ENCODE peak calls at places on chromosome 2, in five cellular contexts. One of them, this sample, is unnamed.

GRCh38 chr2:190578158-190579057 is 43.9 kb upstream of the NEMP2 start:
- DNase-seq in psoas muscle: no peak
- DNase-seq in globus pallidus: no peak
- DNase-seq in stimulated activated CD4-positive, alpha-beta T cell treated with anti-CD3 and anti-CD28 coated beads, TNF-alpha, amount 100 ng/mL, for 4 hours: peak
- DNase-seq in MM.1S: no peak
- DNase-seq in this sample: no peak

GRCh38 chr2:144524190-144524957 is 4.5 kb upstream of the ZEB2 start:
- DNase-seq in MM.1S: no peak
- DNase-seq in stimulated activated CD4-positive, alpha-beta T cell treated with anti-CD3 and anti-CD28 coated beads, TNF-alpha, amount 100 ng/mL, for 4 hours: no peak
- DNase-seq in globus pallidus: peak
- DNase-seq in psoas muscle: peak
- DNase-seq in this sample: no peak

GRCh38 chr2:222319576-222320440 is 21.0 kb upstream of the PAX3 start:
- DNase-seq in stimulated activated CD4-positive, alpha-beta T cell treated with anti-CD3 and anti-CD28 coated beads, TNF-alpha, amount 100 ng/mL, for 4 hours: no peak
- DNase-seq in MM.1S: peak
- DNase-seq in psoas muscle: peak
- DNase-seq in globus pallidus: no peak
- DNase-seq in this sample: no peak

GRCh38 chr2:241081643-241082337 is 20.3 kb downstream of the MTERF4 start:
- DNase-seq in MM.1S: no peak
- DNase-seq in psoas muscle: peak
- DNase-seq in stimulated activated CD4-positive, alpha-beta T cell treated with anti-CD3 and anti-CD28 coated beads, TNF-alpha, amount 100 ng/mL, for 4 hours: no peak
- DNase-seq in globus pallidus: no peak
- DNase-seq in this sample: no peak

GRCh38 chr2:201470821-201471731 is 19.5 kb downstream of the STRADB start:
- DNase-seq in globus pallidus: no peak
- DNase-seq in psoas muscle: no peak
- DNase-seq in MM.1S: no peak
- DNase-seq in stimulated activated CD4-positive, alpha-beta T cell treated with anti-CD3 and anti-CD28 coated beads, TNF-alpha, amount 100 ng/mL, for 4 hours: no peak
- DNase-seq in this sample: no peak

GRCh38 chr2:121297217-121297830 is 12.3 kb upstream of the TFCP2L1 start:
- DNase-seq in stimulated activated CD4-positive, alpha-beta T cell treated with anti-CD3 and anti-CD28 coated beads, TNF-alpha, amount 100 ng/mL, for 4 hours: no peak
- DNase-seq in MM.1S: no peak
- DNase-seq in globus pallidus: peak
- DNase-seq in psoas muscle: no peak
- DNase-seq in this sample: no peak

GRCh38 chr2:30255466-30256408 is 24.4 kb downstream of the LBH start:
- DNase-seq in MM.1S: no peak
- DNase-seq in stimulated activated CD4-positive, alpha-beta T cell treated with anti-CD3 and anti-CD28 coated beads, TNF-alpha, amount 100 ng/mL, for 4 hours: no peak
- DNase-seq in psoas muscle: no peak
- DNase-seq in globus pallidus: no peak
- DNase-seq in this sample: no peak

GRCh38 chr2:227486688-227487087 is 14.7 kb downstream of the AGFG1 start:
- DNase-seq in globus pallidus: no peak
- DNase-seq in stimulated activated CD4-positive, alpha-beta T cell treated with anti-CD3 and anti-CD28 coated beads, TNF-alpha, amount 100 ng/mL, for 4 hours: no peak
- DNase-seq in MM.1S: no peak
- DNase-seq in psoas muscle: no peak
- DNase-seq in this sample: no peak